ENCODE peak calls at places on chromosomes 5 and 9, in eight cellular contexts. I is A549, N is HCT116, G is HepG2, Z is GM23338, S is K562, D is SK-N-SH, Q is GM12878. K is an unnamed sample.

GRCh38 chr9:129822825-129823162 is 1.1 kb downstream of the TOR1A start:
- DNase-seq in I (no peak), N (no peak), G (no peak), Z (peak; percentile 24), S (no peak), D (no peak), Q (no peak), K (no peak)

GRCh38 chr5:116492016-116492623 is 82.5 kb downstream of the SEMA6A start:
- DNase-seq in I (no peak), N (no peak), G (peak; percentile 26), Z (no peak), S (no peak), D (no peak), Q (no peak), K (no peak)

GRCh38 chr9:15755660-15756059 is 202.8 kb downstream of the CCDC171 start:
- DNase-seq in I (no peak), N (no peak), G (no peak), Z (no peak), S (no peak), D (no peak), Q (no peak), K (no peak)

GRCh38 chr5:160165137-160166068 is 46.2 kb upstream of the PWWP2A start:
- DNase-seq in I (peak; percentile 95), N (peak; percentile 95), G (peak; percentile 82), Z (peak; percentile 94), S (peak; percentile 10), D (peak; percentile 83), Q (no peak), K (peak; percentile 85)

GRCh38 chr9:4380406-4380805 is 80.5 kb upstream of the GLIS3 start:
- DNase-seq in I (no peak), N (no peak), G (no peak), Z (no peak), S (no peak), D (no peak), Q (no peak), K (no peak)

GRCh38 chr9:123834218-123834906 is 95.6 kb downstream of the DENND1A start:
- DNase-seq in I (no peak), N (no peak), G (no peak), Z (no peak), S (no peak), D (no peak), Q (no peak), K (no peak)

GRCh38 chr5:92945630-92946097 is 635.4 kb downstream of the NR2F1-AS1 start:
- DNase-seq in I (peak; percentile 87), N (no peak), G (peak; percentile 95), Z (no peak), S (no peak), D (no peak), Q (no peak), K (no peak)

GRCh38 chr5:167644619-167645018 is 646.8 kb upstream of the WWC1 start:
- DNase-seq in I (peak; percentile 11), N (no peak), G (no peak), Z (no peak), S (no peak), D (no peak), Q (no peak), K (no peak)

GRCh38 chr9:135768516-135769218 is 66.7 kb downstream of the KCNT1 start:
- DNase-seq in I (no peak), N (no peak), G (no peak), Z (no peak), S (no peak), D (no peak), Q (no peak), K (no peak)

GRCh38 chr9:928363-929042 is 48.0 kb upstream of the DMRT3 start:
- DNase-seq in I (peak; percentile 48), N (peak; percentile 37), G (peak; percentile 28), Z (peak; percentile 90), S (peak; percentile 18), D (peak; percentile 27), Q (no peak), K (no peak)

GRCh38 chr9:80866576-80867227 is 822.6 kb downstream of the TLE1 start:
- DNase-seq in I (no peak), N (no peak), G (no peak), Z (no peak), S (no peak), D (no peak), Q (no peak), K (no peak)

GRCh38 chr5:58239731-58240130 is 220.2 kb downstream of the PLK2 start:
- DNase-seq in I (peak; percentile 85), N (no peak), G (no peak), Z (no peak), S (no peak), D (no peak), Q (no peak), K (no peak)

GRCh38 chr9:136923881-136924280 is 20.7 kb downstream of the FBXW5 start:
- DNase-seq in I (no peak), N (no peak), G (no peak), Z (no peak), S (no peak), D (no peak), Q (no peak), K (no peak)

GRCh38 chr5:20678814-20679298 is 690.9 kb upstream of the CDH18 start:
- DNase-seq in I (peak; percentile 88), N (no peak), G (no peak), Z (no peak), S (no peak), D (no peak), Q (no peak), K (peak; percentile 79)

GRCh38 chr9:122226142-122226757 is 2.5 kb downstream of the LHX6 start:
- DNase-seq in I (no peak), N (no peak), G (no peak), Z (peak; percentile 61), S (no peak), D (peak; percentile 52), Q (no peak), K (no peak)

GRCh38 chr9:122227576-122227903 is 1.2 kb downstream of the LHX6 start:
- DNase-seq in I (no peak), N (no peak), G (no peak), Z (no peak), S (no peak), D (no peak), Q (no peak), K (no peak)

GRCh38 chr9:122226758-122227575 is 1.8 kb downstream of the LHX6 start:
- DNase-seq in I (no peak), N (no peak), G (no peak), Z (peak; percentile 78), S (no peak), D (peak; percentile 69), Q (no peak), K (no peak)

GRCh38 chr9:122228906-122229837 is at the start of gene LHX6:
- DNase-seq in I (no peak), N (no peak), G (no peak), Z (peak; percentile 32), S (peak; percentile 82), D (peak; percentile 38), Q (no peak), K (no peak)

DNA sequence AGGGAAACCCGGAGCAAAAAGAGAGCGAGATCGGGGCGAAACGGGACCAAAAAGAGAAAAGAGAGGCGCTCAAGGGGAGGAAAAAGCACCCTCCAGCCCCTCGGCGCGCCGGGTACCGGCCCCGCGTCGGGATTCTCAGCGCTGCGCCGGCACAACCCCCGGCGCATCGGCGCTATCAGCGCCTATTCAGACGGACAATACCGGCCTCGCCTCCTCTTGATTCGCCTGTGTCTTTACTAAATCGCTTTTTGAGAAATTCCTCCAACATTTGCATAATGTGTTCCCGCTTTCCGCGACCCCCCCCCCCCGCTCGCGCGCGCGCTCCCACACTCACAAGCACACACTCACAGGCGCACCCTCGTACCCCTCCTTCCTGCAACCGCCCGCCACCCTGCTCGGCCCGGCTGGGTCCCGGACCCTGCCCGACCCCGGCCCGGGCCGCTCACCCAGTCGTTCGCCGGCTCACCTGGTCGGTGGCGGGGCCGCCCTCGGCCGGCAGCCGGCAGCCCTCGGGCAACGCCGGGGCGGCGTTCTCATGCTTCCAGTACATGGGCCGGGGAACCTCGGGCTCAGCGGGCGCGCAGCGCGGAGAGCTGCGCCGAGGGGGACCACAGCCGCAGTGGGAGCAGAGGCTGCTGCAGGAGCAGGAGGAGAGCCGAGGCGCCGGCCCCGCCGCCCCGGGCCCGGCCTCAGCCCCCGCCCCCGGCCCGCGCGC is 409 bp downstream of the LHX6 start:
- DNase-seq in I (no peak), N (no peak), G (no peak), Z (peak; percentile 57), S (peak; percentile 48), D (peak; percentile 73), Q (no peak), K (no peak)
- H3K4me1 ChIP-seq in I (peaks cover 10% of the 10 kb centered on the region), N (peaks cover 6% of the 10 kb centered on the region), G (peaks cover 6% of the 10 kb centered on the region), Z (peaks cover 16% of the 10 kb centered on the region), S (peaks cover 30% of the 10 kb centered on the region), D (no peaks in the 10 kb centered on the region), Q (no peaks in the 10 kb centered on the region), K (no peaks in the 10 kb centered on the region)

GRCh38 chr5:80881726-80882125 is 78.4 kb upstream of the RASGRF2 start:
- DNase-seq in I (no peak), N (no peak), G (no peak), Z (no peak), S (no peak), D (no peak), Q (no peak), K (no peak)

GRCh38 chr5:80874162-80874561 is 86.0 kb upstream of the RASGRF2 start:
- DNase-seq in I (no peak), N (no peak), G (no peak), Z (no peak), S (no peak), D (peak; percentile 10), Q (no peak), K (no peak)

DNA sequence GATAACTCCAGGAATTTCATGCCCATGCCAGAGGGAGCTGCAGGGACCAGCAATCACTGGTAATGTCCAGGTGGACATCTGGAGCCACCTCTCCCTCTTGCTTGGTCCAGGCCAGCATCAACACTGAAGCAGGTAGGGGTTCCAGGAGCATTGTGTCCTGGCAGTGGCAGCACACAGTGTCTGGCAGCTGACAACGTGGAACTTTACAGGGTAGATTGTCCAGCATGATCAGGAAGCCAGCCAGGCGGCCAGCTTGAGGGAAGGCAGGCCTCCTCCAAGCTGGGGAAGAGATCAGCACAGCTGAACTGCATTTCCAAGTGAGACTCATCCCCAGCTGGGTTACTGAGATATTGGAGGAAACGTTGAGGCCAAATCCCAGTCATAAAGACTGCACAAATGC is 82.6 kb upstream of the RASGRF2 start:
- DNase-seq in I (no peak), N (no peak), G (no peak), Z (no peak), S (no peak), D (no peak), Q (no peak), K (no peak)
- TF ChIP-seq REST in I (no peak), N (no peak), G (no peak), Z (no peak), S (no peak), D (no peak), Q (no peak), K (no peak)

DNA sequence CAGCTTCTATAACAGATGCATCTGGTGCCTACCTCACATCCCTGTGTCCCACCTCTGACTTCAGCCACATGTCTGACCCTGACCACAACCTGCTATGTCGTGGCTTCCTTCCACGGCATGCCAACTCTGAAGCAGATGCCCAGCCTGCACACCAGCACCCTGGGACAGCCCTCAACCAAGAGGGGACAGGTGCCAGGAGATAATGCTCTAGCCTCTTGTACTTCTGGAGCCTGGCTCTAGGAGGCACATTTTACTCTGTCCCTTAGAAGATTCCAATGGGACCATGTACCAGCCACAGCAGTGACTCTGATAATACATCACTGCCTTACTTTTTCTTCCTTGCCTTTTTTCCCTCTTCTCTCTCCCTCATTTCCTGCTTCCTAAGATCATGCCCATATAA is 51.4 kb downstream of the EBF1 start:
- DNase-seq in I (peak; percentile 4), N (no peak), G (no peak), Z (no peak), S (no peak), D (no peak), Q (no peak), K (no peak)
- H3K4me1 ChIP-seq in I (no peaks in the 10 kb centered on the region), N (no peaks in the 10 kb centered on the region), G (no peaks in the 10 kb centered on the region), Z (peaks cover 30% of the 10 kb centered on the region), S (no peaks in the 10 kb centered on the region), D (no peaks in the 10 kb centered on the region), Q (peaks cover 17% of the 10 kb centered on the region), K (no peaks in the 10 kb centered on the region)

GRCh38 chr5:66915531-66915930 is 281.1 kb downstream of the CD180 start:
- DNase-seq in I (no peak), N (no peak), G (no peak), Z (no peak), S (no peak), D (no peak), Q (no peak), K (no peak)
- TF ChIP-seq REST in I (no peak), N (no peak), G (no peak), Z (no peak), S (no peak), D (no peak), Q (no peak), K (no peak)